ENCODE peak calls at places on chromosome 4, in ten cellular contexts. X is MV-4-11, W is lung, K is D341Med, V is NCI-H524, O is OCI-LY7, Q is small intestine, E is fibroblast of the aortic adventitia, S is cardiac fibroblast, T is EL. L is an unnamed sample.

GRCh38 chr4:73740353-73740778 is at the start of gene CXCL8:
- DNase-seq in X (peak), W (peak), K (no peak), V (no peak), O (peak), Q (peak), E (peak), S (peak), T (peak), L (peak)

GRCh38 chr4:87489678-87490077 is 39.5 kb downstream of the SPARCL1 start:
- DNase-seq in X (no peak), W (no peak), K (no peak), V (no peak), O (no peak), Q (no peak), E (peak), S (peak), T (no peak), L (no peak)

GRCh38 chr4:108834167-108834566 is 71.3 kb upstream of the ETNPPL start:
- DNase-seq in X (no peak), W (no peak), K (no peak), V (no peak), O (no peak), Q (no peak), E (peak), S (peak), T (peak), L (peak)

GRCh38 chr4:915595-915994 is 16.5 kb downstream of the GAK start:
- DNase-seq in X (peak), W (no peak), K (no peak), V (no peak), O (peak), Q (no peak), E (peak), S (peak), T (no peak), L (no peak)

GRCh38 chr4:22668301-22668700 is 24.4 kb upstream of the GBA3 start:
- DNase-seq in X (peak), W (no peak), K (no peak), V (no peak), O (no peak), Q (no peak), E (peak), S (peak), T (peak), L (no peak)

GRCh38 chr4:188439641-188440311 is 300.5 kb downstream of the TRIML1 start:
- DNase-seq in X (no peak), W (no peak), K (peak), V (peak), O (no peak), Q (peak), E (no peak), S (peak), T (no peak), L (peak)

GRCh38 chr4:108058685-108059440 is 69.2 kb downstream of the HADH start:
- DNase-seq in X (no peak), W (no peak), K (no peak), V (no peak), O (no peak), Q (no peak), E (no peak), S (peak), T (peak), L (no peak)

GRCh38 chr4:139988863-139989765 is 164.9 kb downstream of the MAML3 start:
- DNase-seq in X (peak), W (no peak), K (no peak), V (no peak), O (no peak), Q (peak), E (peak), S (peak), T (peak), L (no peak)

GRCh38 chr4:186760576-186760975 is 36.9 kb upstream of the FAT1 start:
- DNase-seq in X (no peak), W (no peak), K (no peak), V (no peak), O (no peak), Q (no peak), E (peak), S (peak), T (peak), L (no peak)